ENCODE peak calls at places on chromosomes 6 and 20, in five cellular contexts. Y, B, G, J and M are unnamed samples.

GRCh38 chr6:47922391-47922790 is 140.6 kb downstream of the OPN5 start:
- DNase-seq in Y (no peak), B (no peak), G (no peak), J (no peak), M (no peak)

GRCh38 chr6:15148356-15149058 is 97.4 kb upstream of the JARID2 start:
- DNase-seq in Y (peak; percentile 89), B (peak; percentile 91), G (peak; percentile 70), J (no peak), M (peak; percentile 98)

GRCh38 chr6:41689171-41690008 is 46.0 kb downstream of the TFEB start:
- DNase-seq in Y (peak; percentile 66), B (no peak), G (peak; percentile 54), J (no peak), M (no peak)

GRCh38 chr20:53655909-53656652 is 62.4 kb upstream of the ZNF217 start:
- DNase-seq in Y (peak; percentile 55), B (no peak), G (peak; percentile 55), J (no peak), M (no peak)

GRCh38 chr6:39808934-39809333 is 16.8 kb downstream of the DAAM2 start:
- DNase-seq in Y (no peak), B (no peak), G (no peak), J (no peak), M (no peak)

GRCh38 chr20:62922451-62922921 is 3.8 kb downstream of the DIDO1 start:
- DNase-seq in Y (no peak), B (no peak), G (no peak), J (no peak), M (no peak)

GRCh38 chr6:144678844-144679243 is 393.7 kb downstream of the UTRN start:
- DNase-seq in Y (peak; percentile 44), B (no peak), G (peak; percentile 22), J (no peak), M (no peak)

GRCh38 chr6:42452171-42453026 is 673 bp upstream of the TRERF1 start:
- DNase-seq in Y (peak; percentile 88), B (no peak), G (peak; percentile 84), J (peak; percentile 30), M (peak; percentile 51)

GRCh38 chr6:128487746-128488145 is 32.7 kb downstream of the PTPRK start:
- DNase-seq in Y (no peak), B (no peak), G (peak; percentile 28), J (no peak), M (no peak)

GRCh38 chr6:23245559-23245958 is 676.2 kb downstream of the HDGFL1 start:
- DNase-seq in Y (peak; percentile 55), B (no peak), G (no peak), J (no peak), M (no peak)

GRCh38 chr6:27133281-27134227 is 113.9 kb upstream of the PRSS16 start:
- DNase-seq in Y (peak; percentile 89), B (no peak), G (peak; percentile 78), J (peak; percentile 56), M (no peak)